ENCODE peak calls at places on chromosomes 12 and 14, in seven cellular contexts. One of them, this sample, is unnamed.

GRCh38 chr12:77751939-77752338 is 78.8 kb upstream of the NAV3 start:
- DNase-seq in stomach: no peak
- DNase-seq in upper lobe of left lung: no peak
- DNase-seq in endothelial cell of umbilical vein: peak
- DNase-seq in gastrocnemius medialis: no peak
- DNase-seq in NB4: no peak
- DNase-seq in lower leg skin: no peak
- DNase-seq in this sample: no peak

GRCh38 chr14:58100735-58101368 is 51.2 kb downstream of the ARMH4 start:
- DNase-seq in stomach: no peak
- DNase-seq in upper lobe of left lung: no peak
- DNase-seq in endothelial cell of umbilical vein: no peak
- DNase-seq in gastrocnemius medialis: no peak
- DNase-seq in NB4: no peak
- DNase-seq in lower leg skin: no peak
- DNase-seq in this sample: no peak

GRCh38 chr12:54082402-54082892 is 28.8 kb downstream of the HOXC4 start:
- DNase-seq in stomach: peak
- DNase-seq in upper lobe of left lung: peak
- DNase-seq in endothelial cell of umbilical vein: no peak
- DNase-seq in gastrocnemius medialis: no peak
- DNase-seq in NB4: no peak
- DNase-seq in lower leg skin: no peak
- DNase-seq in this sample: no peak

GRCh38 chr12:50574621-50575348 is 70.0 kb downstream of the DIP2B start:
- DNase-seq in stomach: no peak
- DNase-seq in upper lobe of left lung: no peak
- DNase-seq in endothelial cell of umbilical vein: no peak
- DNase-seq in gastrocnemius medialis: no peak
- DNase-seq in NB4: no peak
- DNase-seq in lower leg skin: no peak
- DNase-seq in this sample: no peak

GRCh38 chr12:89544730-89545184 is 18.9 kb upstream of the POC1B start:
- DNase-seq in stomach: peak
- DNase-seq in upper lobe of left lung: no peak
- DNase-seq in endothelial cell of umbilical vein: peak
- DNase-seq in gastrocnemius medialis: peak
- DNase-seq in NB4: no peak
- DNase-seq in lower leg skin: no peak
- DNase-seq in this sample: peak

GRCh38 chr12:104478396-104479140 is 21.8 kb downstream of the CHST11 start:
- DNase-seq in stomach: no peak
- DNase-seq in upper lobe of left lung: no peak
- DNase-seq in endothelial cell of umbilical vein: peak
- DNase-seq in gastrocnemius medialis: no peak
- DNase-seq in NB4: peak
- DNase-seq in lower leg skin: no peak
- DNase-seq in this sample: peak

GRCh38 chr14:99600232-99600888 is 3.6 kb downstream of the CCDC85C start:
- DNase-seq in stomach: no peak
- DNase-seq in upper lobe of left lung: no peak
- DNase-seq in endothelial cell of umbilical vein: no peak
- DNase-seq in gastrocnemius medialis: no peak
- DNase-seq in NB4: no peak
- DNase-seq in lower leg skin: no peak
- DNase-seq in this sample: no peak

GRCh38 chr14:72516936-72517408 is 376.9 kb downstream of the DPF3 start:
- DNase-seq in stomach: peak
- DNase-seq in upper lobe of left lung: no peak
- DNase-seq in endothelial cell of umbilical vein: peak
- DNase-seq in gastrocnemius medialis: peak
- DNase-seq in NB4: peak
- DNase-seq in lower leg skin: peak
- DNase-seq in this sample: peak

GRCh38 chr12:123096159-123096558 is 54.7 kb downstream of the PITPNM2 start:
- DNase-seq in stomach: no peak
- DNase-seq in upper lobe of left lung: no peak
- DNase-seq in endothelial cell of umbilical vein: no peak
- DNase-seq in gastrocnemius medialis: no peak
- DNase-seq in NB4: peak
- DNase-seq in lower leg skin: no peak
- DNase-seq in this sample: no peak

GRCh38 chr12:52495385-52495784 is 2.3 kb upstream of the KRT6A start:
- DNase-seq in stomach: no peak
- DNase-seq in upper lobe of left lung: no peak
- DNase-seq in endothelial cell of umbilical vein: no peak
- DNase-seq in gastrocnemius medialis: no peak
- DNase-seq in NB4: peak
- DNase-seq in lower leg skin: no peak
- DNase-seq in this sample: no peak

GRCh38 chr14:44081146-44081545 is 425.9 kb downstream of the FSCB start:
- DNase-seq in stomach: no peak
- DNase-seq in upper lobe of left lung: no peak
- DNase-seq in endothelial cell of umbilical vein: no peak
- DNase-seq in gastrocnemius medialis: no peak
- DNase-seq in NB4: no peak
- DNase-seq in lower leg skin: no peak
- DNase-seq in this sample: no peak

GRCh38 chr14:30988509-30988908 is 36.9 kb upstream of the AP4S1 start:
- DNase-seq in stomach: no peak
- DNase-seq in upper lobe of left lung: no peak
- DNase-seq in endothelial cell of umbilical vein: peak
- DNase-seq in gastrocnemius medialis: no peak
- DNase-seq in NB4: no peak
- DNase-seq in lower leg skin: no peak
- DNase-seq in this sample: no peak

GRCh38 chr12:115383668-115384067 is 699.7 kb upstream of the TBX3 start:
- DNase-seq in stomach: peak
- DNase-seq in upper lobe of left lung: no peak
- DNase-seq in endothelial cell of umbilical vein: no peak
- DNase-seq in gastrocnemius medialis: no peak
- DNase-seq in NB4: no peak
- DNase-seq in lower leg skin: peak
- DNase-seq in this sample: no peak

GRCh38 chr12:123231931-123232330 is 1.0 kb downstream of the MPHOSPH9 start:
- DNase-seq in stomach: no peak
- DNase-seq in upper lobe of left lung: no peak
- DNase-seq in endothelial cell of umbilical vein: no peak
- DNase-seq in gastrocnemius medialis: no peak
- DNase-seq in NB4: peak
- DNase-seq in lower leg skin: no peak
- DNase-seq in this sample: peak

GRCh38 chr14:105087308-105087962 is 22.2 kb upstream of the GPR132 start:
- DNase-seq in stomach: peak
- DNase-seq in upper lobe of left lung: peak
- DNase-seq in endothelial cell of umbilical vein: no peak
- DNase-seq in gastrocnemius medialis: no peak
- DNase-seq in NB4: no peak
- DNase-seq in lower leg skin: no peak
- DNase-seq in this sample: no peak
- TF ChIP-seq POLR2A in stomach: no peak
- TF ChIP-seq POLR2A in upper lobe of left lung: no peak
- TF ChIP-seq POLR2A in endothelial cell of umbilical vein: no peak
- TF ChIP-seq POLR2A in gastrocnemius medialis: no peak
- TF ChIP-seq POLR2A in NB4: no peak
- TF ChIP-seq POLR2A in lower leg skin: no peak
- TF ChIP-seq POLR2A in this sample: no peak

GRCh38 chr14:33291529-33292104 is 352.9 kb downstream of the NPAS3 start:
- DNase-seq in stomach: no peak
- DNase-seq in upper lobe of left lung: no peak
- DNase-seq in endothelial cell of umbilical vein: no peak
- DNase-seq in gastrocnemius medialis: no peak
- DNase-seq in NB4: no peak
- DNase-seq in lower leg skin: no peak
- DNase-seq in this sample: no peak

GRCh38 chr14:33297565-33297964 is 358.9 kb downstream of the NPAS3 start:
- DNase-seq in stomach: no peak
- DNase-seq in upper lobe of left lung: no peak
- DNase-seq in endothelial cell of umbilical vein: no peak
- DNase-seq in gastrocnemius medialis: no peak
- DNase-seq in NB4: no peak
- DNase-seq in lower leg skin: no peak
- DNase-seq in this sample: no peak

DNA sequence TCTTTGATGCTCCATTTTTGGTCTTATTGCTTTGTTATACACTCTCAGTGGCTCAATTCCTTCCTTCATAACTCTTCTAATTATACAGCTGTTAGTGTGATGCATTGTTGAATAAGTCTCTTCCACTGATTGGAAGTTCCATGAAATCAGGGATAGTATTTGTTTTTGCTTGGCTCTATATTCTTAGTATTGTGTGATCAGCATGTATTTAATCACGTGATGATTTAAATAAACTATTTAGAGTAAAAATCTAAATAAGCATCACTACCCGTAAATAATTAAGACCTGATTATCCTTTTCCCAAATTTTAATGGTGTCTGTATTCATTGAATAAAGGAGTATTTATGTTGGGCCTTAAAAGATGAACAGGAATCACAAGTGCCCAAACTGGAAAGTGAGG is 355.7 kb downstream of the NPAS3 start:
- DNase-seq in stomach: no peak
- DNase-seq in upper lobe of left lung: no peak
- DNase-seq in endothelial cell of umbilical vein: no peak
- DNase-seq in gastrocnemius medialis: no peak
- DNase-seq in NB4: no peak
- DNase-seq in lower leg skin: no peak
- DNase-seq in this sample: no peak
- TF ChIP-seq POLR2A in stomach: no peak
- TF ChIP-seq POLR2A in upper lobe of left lung: no peak
- TF ChIP-seq POLR2A in endothelial cell of umbilical vein: no peak
- TF ChIP-seq POLR2A in gastrocnemius medialis: no peak
- TF ChIP-seq POLR2A in NB4: no peak
- TF ChIP-seq POLR2A in lower leg skin: no peak
- TF ChIP-seq POLR2A in this sample: no peak

DNA sequence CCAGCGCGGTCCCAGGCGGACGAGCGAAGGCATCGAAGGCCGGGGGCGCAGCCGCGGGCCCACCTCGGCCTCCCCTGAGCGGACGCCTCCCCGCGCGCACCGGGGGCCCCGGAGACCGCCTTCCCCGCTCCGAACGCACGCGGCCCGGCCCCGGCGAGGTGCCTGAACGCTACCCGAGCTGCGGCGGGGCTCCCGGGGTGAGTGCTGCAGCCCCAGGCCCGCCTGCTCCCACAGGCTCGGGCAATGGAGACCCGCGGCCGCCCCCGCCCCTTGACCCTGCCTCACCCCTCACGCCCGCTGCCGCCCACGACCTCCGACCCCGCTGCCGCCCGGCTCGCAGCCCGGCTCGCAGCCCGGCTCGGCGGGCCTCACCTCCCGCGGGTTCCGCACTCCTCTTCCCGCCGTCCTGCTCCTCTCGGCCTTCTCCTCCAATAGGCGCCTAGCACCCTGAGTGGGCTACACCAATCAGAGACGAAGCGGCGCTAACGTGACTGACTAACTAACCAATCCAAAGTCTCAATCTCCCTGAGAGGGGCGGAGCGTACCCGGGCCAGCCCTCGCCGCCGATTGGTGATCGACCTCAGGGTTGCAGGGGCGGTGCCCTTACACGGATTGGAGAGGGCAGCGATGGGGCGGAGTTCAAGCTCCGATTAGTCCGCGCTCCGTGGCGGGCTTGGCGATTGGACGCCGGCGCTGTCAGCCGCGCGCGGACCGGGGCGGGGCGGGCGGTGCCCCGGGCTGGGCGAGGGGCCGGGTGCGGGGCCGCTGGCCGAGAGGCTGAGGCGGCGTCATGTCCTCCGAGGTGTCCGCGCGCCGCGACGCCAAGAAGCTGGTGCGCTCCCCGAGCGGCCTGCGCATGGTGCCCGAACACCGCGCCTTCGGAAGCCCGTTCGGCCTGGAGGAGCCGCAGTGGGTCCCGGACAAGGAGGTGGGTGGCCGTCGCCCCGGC is at the start of the genes XRCC3 and ZFYVE21:
- DNase-seq in stomach: peak
- DNase-seq in upper lobe of left lung: peak
- DNase-seq in endothelial cell of umbilical vein: peak
- DNase-seq in gastrocnemius medialis: peak
- DNase-seq in NB4: peak
- DNase-seq in lower leg skin: peak
- DNase-seq in this sample: peak
- TF ChIP-seq POLR2A in stomach: no peak
- TF ChIP-seq POLR2A in upper lobe of left lung: peak
- TF ChIP-seq POLR2A in endothelial cell of umbilical vein: no peak
- TF ChIP-seq POLR2A in gastrocnemius medialis: peak
- TF ChIP-seq POLR2A in NB4: peak
- TF ChIP-seq POLR2A in lower leg skin: peak
- TF ChIP-seq POLR2A in this sample: peak

GRCh38 chr12:10722502-10722904 is 620 bp downstream of the YBX3 start:
- DNase-seq in stomach: peak
- DNase-seq in upper lobe of left lung: peak
- DNase-seq in endothelial cell of umbilical vein: no peak
- DNase-seq in gastrocnemius medialis: no peak
- DNase-seq in NB4: peak
- DNase-seq in lower leg skin: no peak
- DNase-seq in this sample: peak
- TF ChIP-seq POLR2A in stomach: no peak
- TF ChIP-seq POLR2A in upper lobe of left lung: peak
- TF ChIP-seq POLR2A in endothelial cell of umbilical vein: no peak
- TF ChIP-seq POLR2A in gastrocnemius medialis: no peak
- TF ChIP-seq POLR2A in NB4: no peak
- TF ChIP-seq POLR2A in lower leg skin: no peak
- TF ChIP-seq POLR2A in this sample: no peak